ENCODE peak calls at places on chromosomes 5 and 9, in seven cellular contexts. Z is BJ; P is CD4-positive, alpha-beta T cell; E is astrocyte of the spinal cord; M is GM20000; C is choroid plexus epithelial cell; L is B cell. H is an unnamed sample.

GRCh38 chr9:136285501-136286358 is 18.2 kb downstream of the CCDC187 start:
- DNase-seq in L (no peak), Z (no peak), C (no peak), M (no peak), E (no peak), P (no peak), H (no peak)

GRCh38 chr5:132876020-132876759 is 2.7 kb downstream of the LEAP2 start:
- DNase-seq in L (no peak), C (peak; percentile 63), P (no peak), Z (no peak), M (no peak), E (no peak), H (no peak)

GRCh38 chr9:124780060-124780756 is 3.3 kb downstream of the OLFML2A start:
- DNase-seq in M (peak; percentile 5), Z (no peak), L (no peak), C (peak; percentile 59), P (no peak), E (no peak), H (peak; percentile 9)

GRCh38 chr9:136587944-136588662 is 42.3 kb upstream of the NOTCH1 start:
- DNase-seq in L (no peak), Z (no peak), E (peak; percentile 27), M (no peak), P (no peak), C (no peak), H (no peak)

GRCh38 chr5:34474573-34475021 is 181.5 kb upstream of the RAI14 start:
- DNase-seq in C (peak; percentile 85), P (no peak), Z (no peak), M (peak; percentile 61), L (no peak), E (peak; percentile 58), H (no peak)

GRCh38 chr9:37923121-37923795 is 19.3 kb upstream of the SLC25A51 start:
- DNase-seq in M (no peak), Z (no peak), C (no peak), L (no peak), E (no peak), P (no peak), H (no peak)

GRCh38 chr5:32450952-32451351 is 6.4 kb upstream of the ZFR start:
- DNase-seq in M (no peak), L (no peak), E (no peak), C (no peak), Z (no peak), P (no peak), H (no peak)

GRCh38 chr5:123916331-123917121 is 404.5 kb downstream of the CSNK1G3 start:
- DNase-seq in C (peak; percentile 72), M (no peak), Z (peak; percentile 93), L (no peak), P (no peak), E (peak; percentile 86), H (no peak)

GRCh38 chr9:112265391-112265790 is 68.0 kb downstream of the PTBP3 start:
- DNase-seq in L (no peak), Z (no peak), M (no peak), E (no peak), P (no peak), C (no peak), H (no peak)

GRCh38 chr9:87751869-87752268 is 25.9 kb downstream of the CTSL start:
- DNase-seq in C (no peak), L (no peak), E (no peak), P (no peak), M (no peak), Z (no peak), H (no peak)

GRCh38 chr9:93896093-93896492 is 59.1 kb downstream of the BARX1 start:
- DNase-seq in L (no peak), P (no peak), M (no peak), E (no peak), C (no peak), Z (no peak), H (no peak)

GRCh38 chr5:161530700-161531099 is 15.8 kb downstream of the GABRB2 start:
- DNase-seq in M (no peak), E (no peak), P (no peak), Z (no peak), C (no peak), L (no peak), H (no peak)

DNA sequence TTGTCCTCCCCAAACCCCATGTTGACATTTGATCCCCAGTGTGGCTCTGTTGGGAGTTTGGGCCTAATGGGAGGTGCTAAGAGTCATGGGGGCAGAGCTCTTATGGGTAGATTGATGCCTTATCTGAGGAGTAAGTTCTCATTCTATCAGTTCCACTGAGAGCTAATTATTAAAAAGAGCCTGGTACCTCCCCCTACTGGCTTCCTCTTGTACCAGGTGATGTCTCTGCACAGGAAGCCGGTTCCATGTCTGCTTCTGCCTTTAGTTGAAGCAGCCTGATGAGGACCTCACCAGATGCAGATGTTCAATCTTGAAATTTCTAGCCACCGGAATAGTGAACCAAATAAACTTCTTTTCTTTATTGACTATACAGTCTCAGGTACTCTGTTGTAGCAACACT is 10.8 kb downstream of the GABRB2 start:
- DNase-seq in P (no peak), L (no peak), E (no peak), C (no peak), M (no peak), Z (no peak), H (no peak)
- TF ChIP-seq CTCF in P (no peak), L (no peak), E (no peak), C (no peak), M (no peak), Z (no peak), H (peak; percentile 43)

GRCh38 chr5:90056911-90057705 is 352.4 kb downstream of the CETN3 start:
- DNase-seq in Z (no peak), P (no peak), C (no peak), L (no peak), E (no peak), M (no peak), H (no peak)
- TF ChIP-seq CTCF in Z (no peak), P (no peak), C (no peak), L (no peak), E (no peak), M (no peak), H (no peak)

GRCh38 chr9:122016789-122017188 is 76.3 kb downstream of the TTLL11 start:
- DNase-seq in M (no peak), P (no peak), L (no peak), C (peak; percentile 50), E (no peak), Z (no peak), H (no peak)
- TF ChIP-seq CTCF in M (no peak), P (no peak), L (no peak), C (peak; percentile 70), E (peak; percentile 44), Z (peak; percentile 55), H (no peak)

GRCh38 chr5:78648359-78649219 is at the start of gene LHFPL2:
- DNase-seq in M (peak; percentile 94), C (peak; percentile 76), P (no peak), Z (no peak), L (peak; percentile 60), E (peak; percentile 73), H (peak; percentile 87)

GRCh38 chr5:78649220-78649700 is 688 bp upstream of the LHFPL2 start:
- DNase-seq in L (no peak), Z (no peak), M (no peak), P (no peak), C (no peak), E (no peak), H (no peak)

GRCh38 chr5:78647838-78648358 is 674 bp downstream of the LHFPL2 start:
- DNase-seq in Z (no peak), E (peak; percentile 58), L (no peak), P (no peak), C (peak; percentile 50), M (peak; percentile 66), H (peak; percentile 60)

GRCh38 chr5:78649816-78650561 is 1.4 kb upstream of the LHFPL2 start:
- DNase-seq in P (no peak), E (peak; percentile 84), C (peak; percentile 89), L (no peak), Z (no peak), M (no peak), H (no peak)

GRCh38 chr5:78647411-78647818 is 1.2 kb downstream of the LHFPL2 start:
- DNase-seq in L (no peak), Z (no peak), C (peak; percentile 52), M (peak; percentile 53), E (peak; percentile 59), P (no peak), H (peak; percentile 48)
- TF ChIP-seq CTCF in L (no peak), Z (no peak), C (no peak), M (no peak), E (no peak), P (no peak), H (no peak)

GRCh38 chr5:61623401-61624069 is 291.5 kb downstream of the ZSWIM6 start:
- DNase-seq in E (peak; percentile 43), L (peak; percentile 13), Z (no peak), P (no peak), M (no peak), C (peak; percentile 37), H (no peak)
- TF ChIP-seq CTCF in E (peak; percentile 31), L (peak; percentile 25), Z (no peak), P (no peak), M (no peak), C (peak; percentile 59), H (no peak)

DNA sequence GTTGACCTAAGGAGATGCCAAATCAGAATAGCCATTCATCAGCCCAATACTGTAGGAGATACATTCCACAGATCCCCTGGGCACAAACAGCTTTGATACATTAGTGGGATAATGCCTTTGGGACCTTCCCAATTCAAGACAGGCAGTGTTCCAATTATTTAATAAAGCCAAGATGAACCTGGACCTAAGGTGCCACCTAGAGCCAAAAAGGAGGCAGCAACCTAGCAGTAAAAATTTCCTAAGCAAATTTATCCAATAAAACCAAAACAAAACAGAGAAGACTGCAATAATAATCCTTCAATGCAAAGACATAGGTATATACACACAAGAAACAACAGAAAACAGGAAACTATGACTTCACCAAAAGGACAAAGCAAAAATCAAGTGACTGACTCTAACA is 253.0 kb downstream of the HINT1 start:
- DNase-seq in Z (no peak), C (peak; percentile 5), L (no peak), M (no peak), P (no peak), E (no peak), H (no peak)
- TF ChIP-seq CTCF in Z (no peak), C (peak; percentile 40), L (no peak), M (no peak), P (no peak), E (peak; percentile 2), H (no peak)

DNA sequence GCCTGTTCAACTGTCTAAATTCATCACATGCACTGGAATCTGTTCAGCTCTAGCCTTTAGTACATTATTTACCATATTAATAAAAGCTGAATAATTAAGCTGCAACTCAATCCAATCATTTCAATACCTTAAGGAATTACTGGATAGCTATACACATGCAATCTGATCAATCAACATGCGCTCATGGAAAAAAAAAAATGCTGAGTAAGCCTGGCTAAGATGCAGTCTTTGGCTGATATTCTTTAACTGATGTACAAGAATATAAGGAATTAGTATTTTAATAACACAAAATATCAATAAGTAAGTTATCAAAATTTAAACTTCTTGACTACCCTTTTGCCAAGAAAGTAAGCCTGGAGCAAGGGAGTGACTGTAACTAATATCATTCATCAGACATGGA is 15.9 kb downstream of the EFNA5 start:
- DNase-seq in C (no peak), L (no peak), Z (no peak), P (no peak), E (no peak), M (no peak), H (no peak)
- TF ChIP-seq CTCF in C (no peak), L (no peak), Z (no peak), P (no peak), E (no peak), M (no peak), H (no peak)

DNA sequence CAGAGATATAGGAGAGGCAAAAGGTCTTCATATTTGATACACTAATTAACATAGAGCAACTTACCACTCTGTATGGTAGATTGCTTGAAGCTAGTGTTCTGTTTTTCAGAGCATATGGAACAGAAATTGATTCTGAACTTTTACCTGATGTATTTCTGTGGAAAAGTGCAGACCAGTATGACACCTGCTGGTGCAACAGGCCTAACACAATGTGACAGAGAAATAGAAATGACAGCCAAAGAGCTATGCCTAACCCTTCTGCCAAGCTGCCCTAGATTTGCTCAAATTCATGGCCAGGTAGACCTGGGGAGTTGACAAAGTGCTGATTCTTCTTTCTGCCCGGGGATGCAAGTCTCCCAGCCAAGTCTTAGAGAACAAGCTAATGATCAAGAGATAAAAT is 65.4 kb upstream of the RNF180 start:
- DNase-seq in P (no peak), L (no peak), Z (no peak), E (no peak), C (no peak), M (no peak), H (no peak)
- TF ChIP-seq CTCF in P (no peak), L (no peak), Z (no peak), E (no peak), C (no peak), M (no peak), H (no peak)